ENCODE peak calls at places on chromosomes 5 and 9, in seven cellular contexts. One of them, this sample, is unnamed.
A peak's percentile ranks its signal among the peaks of the same experiment; 100 is the strongest.

GRCh38 chr9:131100445-131100844 is 4.1 kb downstream of the AIF1L start:
- DNase-seq in testis: peak; percentile 39
- DNase-seq in omental fat pad: no peak
- DNase-seq in HEK293T: no peak
- DNase-seq in fibroblast of the conjunctiva: no peak
- DNase-seq in renal cortical epithelial cell: peak; percentile 88
- DNase-seq in iris pigment epithelial cell: no peak
- DNase-seq in this sample: no peak

GRCh38 chr9:123689701-123690428 is 240.1 kb downstream of the DENND1A start:
- DNase-seq in testis: no peak
- DNase-seq in omental fat pad: no peak
- DNase-seq in HEK293T: no peak
- DNase-seq in fibroblast of the conjunctiva: no peak
- DNase-seq in renal cortical epithelial cell: peak; percentile 22
- DNase-seq in iris pigment epithelial cell: no peak
- DNase-seq in this sample: no peak

GRCh38 chr9:133557581-133557980 is 23.1 kb downstream of the ADAMTSL2 start:
- DNase-seq in testis: no peak
- DNase-seq in omental fat pad: no peak
- DNase-seq in HEK293T: no peak
- DNase-seq in fibroblast of the conjunctiva: no peak
- DNase-seq in renal cortical epithelial cell: no peak
- DNase-seq in iris pigment epithelial cell: no peak
- DNase-seq in this sample: no peak

GRCh38 chr9:34710023-34710422 is at the start of gene CCL21:
- DNase-seq in testis: peak; percentile 71
- DNase-seq in omental fat pad: no peak
- DNase-seq in HEK293T: no peak
- DNase-seq in fibroblast of the conjunctiva: no peak
- DNase-seq in renal cortical epithelial cell: no peak
- DNase-seq in iris pigment epithelial cell: no peak
- DNase-seq in this sample: no peak

GRCh38 chr5:40584054-40584453 is 95.7 kb upstream of the PTGER4 start:
- DNase-seq in testis: no peak
- DNase-seq in omental fat pad: no peak
- DNase-seq in HEK293T: no peak
- DNase-seq in fibroblast of the conjunctiva: no peak
- DNase-seq in renal cortical epithelial cell: no peak
- DNase-seq in iris pigment epithelial cell: no peak
- DNase-seq in this sample: no peak

GRCh38 chr9:130843049-130843908 is 8.2 kb downstream of the ABL1 start:
- DNase-seq in testis: no peak
- DNase-seq in omental fat pad: no peak
- DNase-seq in HEK293T: no peak
- DNase-seq in fibroblast of the conjunctiva: no peak
- DNase-seq in renal cortical epithelial cell: no peak
- DNase-seq in iris pigment epithelial cell: no peak
- DNase-seq in this sample: no peak

GRCh38 chr5:151771259-151772028 is at the start of gene G3BP1:
- DNase-seq in testis: peak; percentile 100
- DNase-seq in omental fat pad: peak; percentile 98
- DNase-seq in HEK293T: peak; percentile 91
- DNase-seq in fibroblast of the conjunctiva: peak; percentile 100
- DNase-seq in renal cortical epithelial cell: peak; percentile 100
- DNase-seq in iris pigment epithelial cell: peak; percentile 100
- DNase-seq in this sample: peak; percentile 100

GRCh38 chr9:97853844-97854695 is 1.0 kb downstream of the FOXE1 start:
- DNase-seq in testis: peak; percentile 71
- DNase-seq in omental fat pad: no peak
- DNase-seq in HEK293T: peak; percentile 71
- DNase-seq in fibroblast of the conjunctiva: no peak
- DNase-seq in renal cortical epithelial cell: no peak
- DNase-seq in iris pigment epithelial cell: peak; percentile 25
- DNase-seq in this sample: no peak

GRCh38 chr9:136044971-136045594 is 50.0 kb downstream of the NACC2 start:
- DNase-seq in testis: no peak
- DNase-seq in omental fat pad: no peak
- DNase-seq in HEK293T: no peak
- DNase-seq in fibroblast of the conjunctiva: no peak
- DNase-seq in renal cortical epithelial cell: no peak
- DNase-seq in iris pigment epithelial cell: no peak
- DNase-seq in this sample: no peak

GRCh38 chr5:141654298-141654697 is 3.1 kb upstream of the FCHSD1 start:
- DNase-seq in testis: no peak
- DNase-seq in omental fat pad: no peak
- DNase-seq in HEK293T: no peak
- DNase-seq in fibroblast of the conjunctiva: no peak
- DNase-seq in renal cortical epithelial cell: peak; percentile 60
- DNase-seq in iris pigment epithelial cell: peak; percentile 88
- DNase-seq in this sample: no peak

GRCh38 chr9:124881138-124881743 is 19.3 kb downstream of the ARPC5L start:
- DNase-seq in testis: no peak
- DNase-seq in omental fat pad: no peak
- DNase-seq in HEK293T: no peak
- DNase-seq in fibroblast of the conjunctiva: no peak
- DNase-seq in renal cortical epithelial cell: no peak
- DNase-seq in iris pigment epithelial cell: no peak
- DNase-seq in this sample: no peak

GRCh38 chr5:39049298-39049697 is 24.9 kb downstream of the RICTOR start:
- DNase-seq in testis: no peak
- DNase-seq in omental fat pad: no peak
- DNase-seq in HEK293T: no peak
- DNase-seq in fibroblast of the conjunctiva: no peak
- DNase-seq in renal cortical epithelial cell: no peak
- DNase-seq in iris pigment epithelial cell: no peak
- DNase-seq in this sample: no peak

GRCh38 chr5:13987843-13988464 is 43.5 kb upstream of the DNAH5 start:
- DNase-seq in testis: peak; percentile 56
- DNase-seq in omental fat pad: peak; percentile 30
- DNase-seq in HEK293T: peak; percentile 65
- DNase-seq in fibroblast of the conjunctiva: peak; percentile 58
- DNase-seq in renal cortical epithelial cell: peak; percentile 50
- DNase-seq in iris pigment epithelial cell: peak; percentile 70
- DNase-seq in this sample: no peak

GRCh38 chr5:132497488-132497997 is 7.0 kb upstream of the IRF1 start:
- DNase-seq in testis: no peak
- DNase-seq in omental fat pad: no peak
- DNase-seq in HEK293T: no peak
- DNase-seq in fibroblast of the conjunctiva: peak; percentile 77
- DNase-seq in renal cortical epithelial cell: peak; percentile 93
- DNase-seq in iris pigment epithelial cell: peak; percentile 90
- DNase-seq in this sample: peak; percentile 67

GRCh38 chr5:568061-568781 is 43.9 kb upstream of the CEP72 start:
- DNase-seq in testis: peak; percentile 10
- DNase-seq in omental fat pad: no peak
- DNase-seq in HEK293T: no peak
- DNase-seq in fibroblast of the conjunctiva: no peak
- DNase-seq in renal cortical epithelial cell: no peak
- DNase-seq in iris pigment epithelial cell: no peak
- DNase-seq in this sample: no peak

GRCh38 chr5:135242021-135242480 is 157.0 kb downstream of the MACROH2A1 start:
- DNase-seq in testis: peak; percentile 6
- DNase-seq in omental fat pad: no peak
- DNase-seq in HEK293T: no peak
- DNase-seq in fibroblast of the conjunctiva: no peak
- DNase-seq in renal cortical epithelial cell: peak; percentile 51
- DNase-seq in iris pigment epithelial cell: no peak
- DNase-seq in this sample: no peak

GRCh38 chr9:489198-490197 is 274.8 kb downstream of the DOCK8 start:
- DNase-seq in testis: no peak
- DNase-seq in omental fat pad: no peak
- DNase-seq in HEK293T: no peak
- DNase-seq in fibroblast of the conjunctiva: no peak
- DNase-seq in renal cortical epithelial cell: peak; percentile 64
- DNase-seq in iris pigment epithelial cell: no peak
- DNase-seq in this sample: no peak

GRCh38 chr5:132830436-132831094 is at the start of gene SHROOM1:
- DNase-seq in testis: peak; percentile 52
- DNase-seq in omental fat pad: no peak
- DNase-seq in HEK293T: peak; percentile 56
- DNase-seq in fibroblast of the conjunctiva: no peak
- DNase-seq in renal cortical epithelial cell: no peak
- DNase-seq in iris pigment epithelial cell: peak; percentile 42
- DNase-seq in this sample: no peak

This sample was measured in thoracic aorta.